ENCODE peak calls at places on chromosomes 12 and 14, in eight cellular contexts. U is tibial nerve, V is ovary, X is suprapubic skin, L is A549, O is GM12878, I is upper lobe of left lung, G is transverse colon. H is an unnamed sample.
A peak's percentile ranks its signal among the peaks of the same experiment; 100 is the strongest.

GRCh38 chr12:54036620-54037359 is 3.9 kb downstream of the HOXC5 start:
- DNase-seq in X (no peak), I (peak; percentile 36), G (no peak), U (no peak), V (peak; percentile 39), L (peak; percentile 56), O (no peak), H (no peak)

GRCh38 chr12:115337693-115338543 is 653.9 kb upstream of the TBX3 start:
- DNase-seq in I (no peak), L (peak; percentile 84), V (no peak), G (peak; percentile 17), O (no peak), X (peak; percentile 84), U (peak; percentile 52), H (no peak)

GRCh38 chr12:109296431-109296830 is 12.7 kb downstream of the FOXN4 start:
- DNase-seq in X (no peak), I (no peak), L (no peak), V (no peak), G (no peak), U (no peak), O (no peak), H (no peak)

GRCh38 chr12:132003846-132004245 is 54.1 kb downstream of the EP400 start:
- DNase-seq in U (no peak), L (no peak), V (no peak), X (no peak), I (no peak), O (no peak), G (no peak), H (no peak)

GRCh38 chr12:114275937-114276785 is 129.8 kb downstream of the TBX5 start:
- DNase-seq in V (no peak), O (no peak), I (no peak), G (no peak), X (no peak), U (no peak), L (no peak), H (no peak)

GRCh38 chr12:24600996-24601395 is 347.9 kb downstream of the BCAT1 start:
- DNase-seq in G (no peak), I (no peak), U (no peak), V (no peak), L (no peak), X (no peak), O (no peak), H (no peak)

GRCh38 chr12:104544836-104545235 is 88.1 kb downstream of the CHST11 start:
- DNase-seq in L (no peak), V (no peak), I (no peak), X (no peak), U (no peak), O (no peak), G (no peak), H (no peak)

GRCh38 chr12:96194901-96195844 is 998 bp downstream of the ELK3 start:
- DNase-seq in V (peak; percentile 34), I (peak; percentile 82), U (peak; percentile 35), L (peak; percentile 71), G (peak; percentile 62), X (peak; percentile 77), O (peak; percentile 80), H (no peak)

GRCh38 chr14:22594156-22594716 is 3.9 kb upstream of the ABHD4 start:
- DNase-seq in L (no peak), I (no peak), X (no peak), U (no peak), V (no peak), O (no peak), G (no peak), H (no peak)

GRCh38 chr14:65134651-65135579 is 32.6 kb upstream of the MAX start:
- DNase-seq in L (no peak), X (no peak), G (peak; percentile 29), V (no peak), O (no peak), I (no peak), U (no peak), H (no peak)

GRCh38 chr12:114608509-114608908 is 75.5 kb downstream of the TBX3 start:
- DNase-seq in G (no peak), V (no peak), O (no peak), U (no peak), L (no peak), X (no peak), I (no peak), H (no peak)

GRCh38 chr12:76785407-76785806 is 21.5 kb downstream of the ZDHHC17 start:
- DNase-seq in O (no peak), L (no peak), X (no peak), I (no peak), V (no peak), G (no peak), U (no peak), H (no peak)

GRCh38 chr12:108468149-108468968 is 46.7 kb upstream of the FICD start:
- DNase-seq in X (no peak), U (peak; percentile 35), O (no peak), V (no peak), I (no peak), G (no peak), L (peak; percentile 27), H (no peak)

GRCh38 chr12:77571127-77571526 is 259.6 kb upstream of the NAV3 start:
- DNase-seq in I (no peak), O (no peak), L (no peak), V (no peak), X (no peak), U (no peak), G (no peak), H (no peak)

GRCh38 chr14:35687335-35687939 is 121.7 kb downstream of the RALGAPA1 start:
- DNase-seq in U (no peak), L (peak; percentile 4), X (no peak), G (peak; percentile 15), O (peak; percentile 2), I (no peak), V (no peak), H (no peak)

GRCh38 chr14:68806526-68807147 is 13.8 kb upstream of the ZFP36L1 start:
- DNase-seq in X (peak; percentile 57), U (no peak), I (no peak), V (no peak), O (no peak), G (no peak), L (no peak), H (peak; percentile 86)
- TF ChIP-seq EP300 in X (no peak), U (no peak), I (no peak), V (no peak), O (no peak), G (no peak), L (no peak), H (no peak)

GRCh38 chr12:51852404-51853137 is 4.1 kb upstream of the FIGNL2 start:
- DNase-seq in G (no peak), U (no peak), X (no peak), I (no peak), V (no peak), L (no peak), O (no peak), H (no peak)
- TF ChIP-seq CTCF in G (no peak), U (no peak), X (no peak), I (no peak), V (no peak), L (no peak), O (no peak), H (no peak)

DNA sequence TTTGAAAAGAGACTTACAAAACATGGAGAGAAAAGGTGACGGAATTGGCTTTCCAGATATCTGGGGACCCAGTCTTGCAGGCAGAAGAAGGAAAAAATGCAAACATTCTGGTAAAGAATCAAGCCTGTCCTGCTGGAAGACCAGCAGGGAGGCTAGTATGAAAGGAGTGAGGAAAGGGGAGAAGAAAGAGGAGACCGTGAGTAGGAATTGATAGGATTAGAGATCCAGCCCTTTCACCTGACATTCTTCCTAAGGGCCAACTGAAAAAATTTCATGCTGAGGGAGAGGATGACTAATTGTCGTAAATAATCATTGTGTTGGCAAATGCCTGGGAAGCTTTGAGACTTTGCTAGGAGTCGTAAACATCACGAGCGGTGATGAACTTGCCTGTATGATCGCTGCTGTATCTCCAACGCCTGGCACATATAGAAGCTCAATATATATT is 12.1 kb downstream of the BHLHE41 start:
- DNase-seq in L (no peak), I (no peak), U (no peak), X (no peak), G (no peak), O (no peak), V (no peak), H (no peak)
- H3K4me1 ChIP-seq in L (peaks cover 26% of the 10 kb centered on the region), I (peaks cover 15% of the 10 kb centered on the region), U (peaks cover 5% of the 10 kb centered on the region), X (peaks cover 50% of the 10 kb centered on the region), G (peaks cover 9% of the 10 kb centered on the region), O (peaks cover 17% of the 10 kb centered on the region), V (no peaks in the 10 kb centered on the region), H (peaks cover 53% of the 10 kb centered on the region)

DNA sequence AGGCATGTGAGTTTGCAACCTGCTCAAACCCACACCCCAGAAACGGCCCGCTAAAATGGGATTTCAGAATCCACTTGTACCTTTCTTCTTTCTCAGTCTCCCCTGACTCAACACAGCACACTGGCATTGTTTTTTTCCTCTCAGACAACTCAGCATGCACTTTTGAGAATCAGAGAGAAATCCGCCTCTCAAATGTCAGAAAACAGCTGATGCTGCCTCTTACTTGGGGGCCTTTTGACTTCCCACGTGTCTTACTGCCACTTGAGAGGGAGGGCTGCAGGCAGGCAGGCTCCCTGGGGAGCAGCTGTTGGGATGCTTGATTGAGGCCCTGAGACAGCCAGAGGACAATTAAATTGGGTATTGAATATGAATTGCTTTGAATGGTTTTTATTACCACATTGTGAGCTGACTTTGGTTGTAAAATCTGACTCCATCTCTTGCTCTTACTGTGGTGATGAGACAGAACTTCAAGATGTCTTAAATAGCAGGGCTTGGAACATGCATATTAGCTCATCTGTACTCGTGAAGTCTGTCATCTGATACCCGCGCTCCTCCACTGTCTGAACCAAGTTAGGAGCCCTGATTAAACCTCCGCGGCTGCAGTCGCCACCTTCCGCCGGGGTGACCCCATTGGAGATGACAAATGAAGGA is 96.7 kb downstream of the APAF1 start:
- DNase-seq in G (no peak), I (no peak), U (no peak), L (no peak), O (no peak), V (no peak), X (no peak), H (peak; percentile 74)
- TF ChIP-seq EP300 in G (no peak), I (no peak), U (no peak), L (no peak), O (no peak), V (no peak), X (no peak), H (no peak)

GRCh38 chr12:61362037-61362436 is 898.2 kb upstream of the USP15 start:
- DNase-seq in L (no peak), O (no peak), G (no peak), X (no peak), V (no peak), U (no peak), I (no peak), H (no peak)

GRCh38 chr12:61367281-61367785 is 892.9 kb upstream of the USP15 start:
- DNase-seq in V (no peak), I (no peak), G (no peak), O (no peak), U (no peak), L (no peak), X (no peak), H (no peak)

DNA sequence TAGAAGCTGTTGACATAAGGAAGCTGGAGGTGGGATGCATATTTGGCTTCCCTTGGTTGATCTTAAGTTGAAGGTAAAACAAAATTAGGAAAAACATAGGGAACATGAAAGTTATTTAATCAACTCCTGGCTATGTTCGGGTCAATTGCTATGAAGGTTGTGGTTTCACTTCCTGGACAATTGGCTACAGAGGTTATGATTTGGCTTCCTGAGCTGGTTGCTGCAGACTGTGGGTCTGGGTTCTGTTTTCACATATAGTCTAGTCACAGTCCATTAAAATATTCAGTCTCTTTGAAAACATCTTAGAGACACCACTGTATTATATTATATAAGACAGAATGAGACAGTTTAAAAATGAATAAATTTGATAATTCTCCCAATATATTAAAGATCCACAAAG is 895.2 kb upstream of the USP15 start:
- DNase-seq in U (no peak), G (no peak), O (no peak), V (no peak), L (no peak), X (no peak), I (no peak), H (no peak)
- TF ChIP-seq CTCF in U (no peak), G (no peak), O (no peak), V (no peak), L (no peak), X (no peak), I (no peak), H (no peak)

H was measured in esophagus muscularis mucosa.